ENCODE peak calls at places on chromosomes 5 and 9, in seven cellular contexts. Y is right lobe of liver, V is HCT116, D is IMR-90, C is cardiac muscle cell, O is GM23338, I is A549. Q is an unnamed sample.

GRCh38 chr9:99050292-99050911 is 54.5 kb upstream of the TGFBR1 start:
- DNase-seq in D (peak; percentile 75), I (peak; percentile 22), V (no peak), Y (no peak), C (no peak), O (no peak), Q (no peak)

GRCh38 chr5:99248066-99248465 is 319.3 kb upstream of the CHD1 start:
- DNase-seq in I (no peak), O (peak; percentile 15), C (no peak), V (no peak), Y (no peak), D (no peak), Q (no peak)

GRCh38 chr9:3118081-3118480 is 274.2 kb upstream of the PUM3 start:
- DNase-seq in O (no peak), V (no peak), I (no peak), C (no peak), D (no peak), Y (no peak), Q (no peak)

GRCh38 chr9:116378873-116379272 is 225.3 kb downstream of the PAPPA start:
- DNase-seq in O (no peak), Y (no peak), D (no peak), V (no peak), I (no peak), C (no peak), Q (no peak)

GRCh38 chr5:171537463-171537862 is 118.0 kb downstream of the FGF18 start:
- DNase-seq in O (no peak), I (no peak), Y (no peak), C (no peak), V (no peak), D (no peak), Q (no peak)

GRCh38 chr9:16425572-16425971 is 444.9 kb downstream of the BNC2 start:
- DNase-seq in O (no peak), C (peak; percentile 81), D (peak; percentile 81), V (no peak), I (peak; percentile 47), Y (no peak), Q (no peak)

GRCh38 chr5:137359941-137360340 is 139.2 kb downstream of the SPOCK1 start:
- DNase-seq in C (no peak), O (no peak), Y (no peak), I (no peak), D (no peak), V (no peak), Q (no peak)

GRCh38 chr9:22067196-22067595 is 58.1 kb upstream of the CDKN2B start:
- DNase-seq in O (no peak), V (no peak), D (peak; percentile 48), C (no peak), I (no peak), Y (no peak), Q (no peak)

GRCh38 chr9:36320457-36320856 is 62.2 kb upstream of the GNE start:
- DNase-seq in I (peak; percentile 83), D (no peak), C (no peak), V (no peak), O (no peak), Y (no peak), Q (no peak)

DNA sequence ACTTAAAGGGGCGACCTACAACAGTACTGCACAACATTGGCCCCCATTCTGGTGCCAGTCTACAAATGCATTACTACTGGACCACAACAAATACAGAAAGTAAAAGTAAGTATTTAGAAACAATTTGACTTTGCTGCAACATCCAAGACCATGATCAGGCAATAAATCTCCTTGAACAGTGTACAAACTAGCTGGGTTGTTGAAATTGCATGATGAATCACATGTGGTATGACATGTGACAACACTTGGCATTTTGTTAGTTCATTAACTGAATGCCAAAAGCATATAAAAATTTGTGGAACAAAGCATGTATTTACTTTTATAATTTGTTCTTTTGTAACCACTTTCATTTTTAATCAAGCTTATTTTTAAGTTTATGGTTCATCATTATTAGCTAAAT is 270.4 kb downstream of the NFIB start:
- DNase-seq in Y (no peak), C (peak; percentile 32), D (no peak), V (no peak), I (no peak), O (no peak), Q (no peak)
- H3K4me3 ChIP-seq in Y (no peak overlapping the region), C (no peak overlapping the region), D (no peak overlapping the region), V (no peak overlapping the region), I (no peak overlapping the region), O (no peak overlapping the region), Q (no peak overlapping the region)

DNA sequence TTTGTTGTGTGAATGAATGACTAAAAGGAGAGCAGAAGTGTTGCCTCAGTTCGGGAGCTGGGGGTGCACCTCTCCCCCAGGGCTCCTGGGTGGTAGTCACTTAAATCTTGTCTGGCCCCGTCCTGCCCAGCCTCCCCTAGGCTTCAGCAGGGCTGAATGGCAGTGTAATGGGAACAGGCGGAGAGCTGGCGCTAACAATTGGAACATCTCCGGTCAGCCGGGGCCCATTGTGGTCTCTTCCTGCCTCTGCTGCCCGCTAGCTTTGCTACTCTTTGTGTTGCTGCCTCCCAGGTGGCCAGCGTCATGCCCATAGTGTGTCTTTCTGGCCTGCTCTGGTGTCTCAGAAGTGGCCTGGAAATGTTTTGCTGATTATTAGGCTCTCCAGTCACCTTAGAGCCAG is 62.3 kb downstream of the RGS3 start:
- DNase-seq in I (no peak), C (no peak), V (no peak), Y (no peak), O (no peak), D (no peak), Q (no peak)
- H3K4me1 ChIP-seq in I (peaks cover 14% of the 10 kb centered on the region), C (peaks cover 45% of the 10 kb centered on the region), V (no peaks in the 10 kb centered on the region), Y (peaks cover 4% of the 10 kb centered on the region), O (no peaks in the 10 kb centered on the region), D (peaks cover 2% of the 10 kb centered on the region), Q (peaks cover 61% of the 10 kb centered on the region)

GRCh38 chr5:158714049-158714448 is 385.7 kb downstream of the EBF1 start:
- DNase-seq in O (no peak), Y (no peak), D (no peak), C (no peak), I (no peak), V (no peak), Q (no peak)
- TF ChIP-seq CTCF in O (no peak), Y (no peak), D (no peak), C (no peak), I (no peak), V (no peak), Q (no peak)

GRCh38 chr5:112002368-112002767 is 245.4 kb upstream of the NREP start:
- DNase-seq in C (no peak), I (no peak), V (no peak), O (no peak), Y (no peak), D (no peak), Q (no peak)

GRCh38 chr5:111998871-111999270 is 241.9 kb upstream of the NREP start:
- DNase-seq in Y (no peak), O (no peak), D (no peak), I (no peak), V (no peak), C (no peak), Q (no peak)

GRCh38 chr5:111996574-111996973 is 239.6 kb upstream of the NREP start:
- DNase-seq in C (no peak), D (no peak), O (no peak), V (no peak), I (no peak), Y (no peak), Q (no peak)

GRCh38 chr5:111997308-111998159 is 240.5 kb upstream of the NREP start:
- DNase-seq in I (peak; percentile 7), C (peak; percentile 97), V (peak; percentile 13), D (peak; percentile 100), O (no peak), Y (no peak), Q (no peak)

DNA sequence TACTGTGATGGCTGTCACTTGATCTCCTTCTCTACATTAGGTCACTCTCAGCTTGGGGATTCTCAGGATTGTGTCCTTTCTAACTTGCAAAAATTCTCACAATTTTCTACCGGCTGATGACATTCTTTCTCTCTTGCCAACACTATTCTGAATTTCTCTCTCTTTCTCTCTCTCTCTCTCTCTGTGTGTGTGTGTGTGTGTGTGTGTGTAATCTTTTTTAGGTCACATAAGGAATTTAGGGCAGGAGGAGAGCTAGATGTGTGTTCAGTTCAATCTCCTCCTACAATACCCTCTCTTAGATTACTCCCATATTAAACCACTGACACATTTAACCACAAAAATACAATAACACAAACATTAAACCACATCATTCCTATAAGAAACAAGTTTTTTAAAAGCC is 242.3 kb upstream of the NREP start:
- DNase-seq in V (no peak), D (peak; percentile 90), O (no peak), C (peak; percentile 76), Y (no peak), I (no peak), Q (no peak)
- H3K4me3 ChIP-seq in V (no peak overlapping the region), D (no peak overlapping the region), O (no peak overlapping the region), C (no peak overlapping the region), Y (no peak overlapping the region), I (no peak overlapping the region), Q (no peak overlapping the region)

Q was measured in mucosa of descending colon.